ENCODE peak calls at places on chromosomes 12 and 14, in seven cellular contexts. One of them, this sample, is unnamed.

GRCh38 chr14:69259531-69260245 is at the start of gene GALNT16:
- DNase-seq in A172: peak; percentile 14
- DNase-seq in WTC11: peak; percentile 69
- DNase-seq in iPS-NIHi11: peak; percentile 82
- DNase-seq in upper lobe of right lung: peak; percentile 69
- DNase-seq in left kidney: peak; percentile 86
- DNase-seq in activated T-cell treated with anti-CD3 and anti-CD28 coated beads, Interleukin-2, amount 50 U/mL, for 24 hours: peak; percentile 36
- DNase-seq in this sample: no peak

GRCh38 chr12:104121001-104121400 is 17.0 kb downstream of the NFYB start:
- DNase-seq in A172: peak; percentile 71
- DNase-seq in WTC11: no peak
- DNase-seq in iPS-NIHi11: no peak
- DNase-seq in upper lobe of right lung: no peak
- DNase-seq in left kidney: no peak
- DNase-seq in activated T-cell treated with anti-CD3 and anti-CD28 coated beads, Interleukin-2, amount 50 U/mL, for 24 hours: no peak
- DNase-seq in this sample: no peak

GRCh38 chr12:6826734-6827436 is 1.3 kb upstream of the P3H3 start:
- DNase-seq in A172: no peak
- DNase-seq in WTC11: no peak
- DNase-seq in iPS-NIHi11: no peak
- DNase-seq in upper lobe of right lung: no peak
- DNase-seq in left kidney: no peak
- DNase-seq in activated T-cell treated with anti-CD3 and anti-CD28 coated beads, Interleukin-2, amount 50 U/mL, for 24 hours: no peak
- DNase-seq in this sample: no peak

GRCh38 chr14:104130974-104131651 is 7.3 kb upstream of the KIF26A start:
- DNase-seq in A172: peak; percentile 6
- DNase-seq in WTC11: peak; percentile 46
- DNase-seq in iPS-NIHi11: peak; percentile 77
- DNase-seq in upper lobe of right lung: peak; percentile 75
- DNase-seq in left kidney: peak; percentile 68
- DNase-seq in activated T-cell treated with anti-CD3 and anti-CD28 coated beads, Interleukin-2, amount 50 U/mL, for 24 hours: no peak
- DNase-seq in this sample: no peak

GRCh38 chr14:26531894-26532293 is 65.9 kb downstream of the NOVA1 start:
- DNase-seq in A172: peak; percentile 1
- DNase-seq in WTC11: no peak
- DNase-seq in iPS-NIHi11: no peak
- DNase-seq in upper lobe of right lung: no peak
- DNase-seq in left kidney: no peak
- DNase-seq in activated T-cell treated with anti-CD3 and anti-CD28 coated beads, Interleukin-2, amount 50 U/mL, for 24 hours: no peak
- DNase-seq in this sample: no peak

GRCh38 chr12:19689801-19690472 is 250.6 kb downstream of the AEBP2 start:
- DNase-seq in A172: no peak
- DNase-seq in WTC11: no peak
- DNase-seq in iPS-NIHi11: peak; percentile 42
- DNase-seq in upper lobe of right lung: no peak
- DNase-seq in left kidney: no peak
- DNase-seq in activated T-cell treated with anti-CD3 and anti-CD28 coated beads, Interleukin-2, amount 50 U/mL, for 24 hours: no peak
- DNase-seq in this sample: no peak

GRCh38 chr12:104090685-104091084 is 26.4 kb downstream of the HCFC2 start:
- DNase-seq in A172: no peak
- DNase-seq in WTC11: no peak
- DNase-seq in iPS-NIHi11: peak; percentile 24
- DNase-seq in upper lobe of right lung: no peak
- DNase-seq in left kidney: peak; percentile 12
- DNase-seq in activated T-cell treated with anti-CD3 and anti-CD28 coated beads, Interleukin-2, amount 50 U/mL, for 24 hours: no peak
- DNase-seq in this sample: no peak

GRCh38 chr12:59650594-59651229 is 54.9 kb downstream of the SLC16A7 start:
- DNase-seq in A172: no peak
- DNase-seq in WTC11: no peak
- DNase-seq in iPS-NIHi11: no peak
- DNase-seq in upper lobe of right lung: no peak
- DNase-seq in left kidney: no peak
- DNase-seq in activated T-cell treated with anti-CD3 and anti-CD28 coated beads, Interleukin-2, amount 50 U/mL, for 24 hours: no peak
- DNase-seq in this sample: no peak

GRCh38 chr14:71595441-71595840 is 336.8 kb upstream of the RGS6 start:
- DNase-seq in A172: no peak
- DNase-seq in WTC11: no peak
- DNase-seq in iPS-NIHi11: no peak
- DNase-seq in upper lobe of right lung: no peak
- DNase-seq in left kidney: no peak
- DNase-seq in activated T-cell treated with anti-CD3 and anti-CD28 coated beads, Interleukin-2, amount 50 U/mL, for 24 hours: no peak
- DNase-seq in this sample: no peak

GRCh38 chr12:5969156-5969973 is 24.3 kb upstream of the ANO2 start:
- DNase-seq in A172: no peak
- DNase-seq in WTC11: no peak
- DNase-seq in iPS-NIHi11: no peak
- DNase-seq in upper lobe of right lung: no peak
- DNase-seq in left kidney: no peak
- DNase-seq in activated T-cell treated with anti-CD3 and anti-CD28 coated beads, Interleukin-2, amount 50 U/mL, for 24 hours: no peak
- DNase-seq in this sample: no peak

GRCh38 chr12:10211101-10211974 is 1.3 kb upstream of the GABARAPL1 start:
- DNase-seq in A172: peak; percentile 49
- DNase-seq in WTC11: no peak
- DNase-seq in iPS-NIHi11: no peak
- DNase-seq in upper lobe of right lung: no peak
- DNase-seq in left kidney: peak; percentile 7
- DNase-seq in activated T-cell treated with anti-CD3 and anti-CD28 coated beads, Interleukin-2, amount 50 U/mL, for 24 hours: no peak
- DNase-seq in this sample: no peak

GRCh38 chr14:71726639-71727085 is 205.6 kb upstream of the RGS6 start:
- DNase-seq in A172: no peak
- DNase-seq in WTC11: no peak
- DNase-seq in iPS-NIHi11: no peak
- DNase-seq in upper lobe of right lung: no peak
- DNase-seq in left kidney: no peak
- DNase-seq in activated T-cell treated with anti-CD3 and anti-CD28 coated beads, Interleukin-2, amount 50 U/mL, for 24 hours: no peak
- DNase-seq in this sample: no peak

GRCh38 chr12:120225852-120226640 is 25.1 kb upstream of the RPLP0 start:
- DNase-seq in A172: peak; percentile 81
- DNase-seq in WTC11: no peak
- DNase-seq in iPS-NIHi11: no peak
- DNase-seq in upper lobe of right lung: peak; percentile 88
- DNase-seq in left kidney: no peak
- DNase-seq in activated T-cell treated with anti-CD3 and anti-CD28 coated beads, Interleukin-2, amount 50 U/mL, for 24 hours: peak; percentile 47
- DNase-seq in this sample: no peak

GRCh38 chr14:99531221-99532096 is 50.2 kb downstream of the CCNK start:
- DNase-seq in A172: peak; percentile 49
- DNase-seq in WTC11: no peak
- DNase-seq in iPS-NIHi11: peak; percentile 49
- DNase-seq in upper lobe of right lung: no peak
- DNase-seq in left kidney: peak; percentile 33
- DNase-seq in activated T-cell treated with anti-CD3 and anti-CD28 coated beads, Interleukin-2, amount 50 U/mL, for 24 hours: no peak
- DNase-seq in this sample: no peak

GRCh38 chr12:2238111-2238510 is 185.3 kb downstream of the CACNA1C start:
- DNase-seq in A172: no peak
- DNase-seq in WTC11: no peak
- DNase-seq in iPS-NIHi11: no peak
- DNase-seq in upper lobe of right lung: no peak
- DNase-seq in left kidney: no peak
- DNase-seq in activated T-cell treated with anti-CD3 and anti-CD28 coated beads, Interleukin-2, amount 50 U/mL, for 24 hours: no peak
- DNase-seq in this sample: no peak

GRCh38 chr12:51470116-51470515 is 45.5 kb downstream of the SLC4A8 start:
- DNase-seq in A172: no peak
- DNase-seq in WTC11: no peak
- DNase-seq in iPS-NIHi11: no peak
- DNase-seq in upper lobe of right lung: no peak
- DNase-seq in left kidney: no peak
- DNase-seq in activated T-cell treated with anti-CD3 and anti-CD28 coated beads, Interleukin-2, amount 50 U/mL, for 24 hours: no peak
- DNase-seq in this sample: no peak

GRCh38 chr14:59705866-59706265 is 129.3 kb upstream of the CCDC175 start:
- DNase-seq in A172: no peak
- DNase-seq in WTC11: no peak
- DNase-seq in iPS-NIHi11: no peak
- DNase-seq in upper lobe of right lung: no peak
- DNase-seq in left kidney: no peak
- DNase-seq in activated T-cell treated with anti-CD3 and anti-CD28 coated beads, Interleukin-2, amount 50 U/mL, for 24 hours: no peak
- DNase-seq in this sample: no peak

GRCh38 chr12:57430117-57430930 is 519 bp downstream of the R3HDM2 start:
- DNase-seq in A172: peak; percentile 14
- DNase-seq in WTC11: peak; percentile 61
- DNase-seq in iPS-NIHi11: no peak
- DNase-seq in upper lobe of right lung: no peak
- DNase-seq in left kidney: no peak
- DNase-seq in activated T-cell treated with anti-CD3 and anti-CD28 coated beads, Interleukin-2, amount 50 U/mL, for 24 hours: no peak
- DNase-seq in this sample: peak; percentile 76

GRCh38 chr14:25833341-25834121 is 764.3 kb downstream of the NOVA1 start:
- DNase-seq in A172: no peak
- DNase-seq in WTC11: peak; percentile 57
- DNase-seq in iPS-NIHi11: peak; percentile 52
- DNase-seq in upper lobe of right lung: no peak
- DNase-seq in left kidney: peak; percentile 89
- DNase-seq in activated T-cell treated with anti-CD3 and anti-CD28 coated beads, Interleukin-2, amount 50 U/mL, for 24 hours: no peak
- DNase-seq in this sample: no peak

GRCh38 chr14:103867523-103867953 is 20.2 kb upstream of the PPP1R13B start:
- DNase-seq in A172: no peak
- DNase-seq in WTC11: no peak
- DNase-seq in iPS-NIHi11: peak; percentile 71
- DNase-seq in upper lobe of right lung: peak; percentile 81
- DNase-seq in left kidney: peak; percentile 84
- DNase-seq in activated T-cell treated with anti-CD3 and anti-CD28 coated beads, Interleukin-2, amount 50 U/mL, for 24 hours: no peak
- DNase-seq in this sample: no peak

GRCh38 chr12:113002155-113002554 is 23.8 kb downstream of the OAS2 start:
- DNase-seq in A172: no peak
- DNase-seq in WTC11: no peak
- DNase-seq in iPS-NIHi11: no peak
- DNase-seq in upper lobe of right lung: no peak
- DNase-seq in left kidney: peak; percentile 25
- DNase-seq in activated T-cell treated with anti-CD3 and anti-CD28 coated beads, Interleukin-2, amount 50 U/mL, for 24 hours: no peak
- DNase-seq in this sample: no peak

GRCh38 chr12:46546634-46547273 is 174.2 kb upstream of the SLC38A2 start:
- DNase-seq in A172: no peak
- DNase-seq in WTC11: no peak
- DNase-seq in iPS-NIHi11: no peak
- DNase-seq in upper lobe of right lung: no peak
- DNase-seq in left kidney: no peak
- DNase-seq in activated T-cell treated with anti-CD3 and anti-CD28 coated beads, Interleukin-2, amount 50 U/mL, for 24 hours: peak; percentile 43
- DNase-seq in this sample: no peak

GRCh38 chr12:13945641-13946040 is 35.8 kb downstream of the GRIN2B start:
- DNase-seq in A172: no peak
- DNase-seq in WTC11: no peak
- DNase-seq in iPS-NIHi11: no peak
- DNase-seq in upper lobe of right lung: no peak
- DNase-seq in left kidney: no peak
- DNase-seq in activated T-cell treated with anti-CD3 and anti-CD28 coated beads, Interleukin-2, amount 50 U/mL, for 24 hours: no peak
- DNase-seq in this sample: no peak

GRCh38 chr14:75886661-75887348 is 95.0 kb downstream of the TGFB3 start:
- DNase-seq in A172: no peak
- DNase-seq in WTC11: no peak
- DNase-seq in iPS-NIHi11: no peak
- DNase-seq in upper lobe of right lung: no peak
- DNase-seq in left kidney: no peak
- DNase-seq in activated T-cell treated with anti-CD3 and anti-CD28 coated beads, Interleukin-2, amount 50 U/mL, for 24 hours: no peak
- DNase-seq in this sample: no peak

GRCh38 chr12:73361867-73362230 is 1089.7 kb downstream of the TRHDE start:
- DNase-seq in A172: no peak
- DNase-seq in WTC11: no peak
- DNase-seq in iPS-NIHi11: no peak
- DNase-seq in upper lobe of right lung: no peak
- DNase-seq in left kidney: no peak
- DNase-seq in activated T-cell treated with anti-CD3 and anti-CD28 coated beads, Interleukin-2, amount 50 U/mL, for 24 hours: no peak
- DNase-seq in this sample: no peak

GRCh38 chr12:5621329-5621728 is 189.4 kb downstream of the NTF3 start:
- DNase-seq in A172: no peak
- DNase-seq in WTC11: no peak
- DNase-seq in iPS-NIHi11: no peak
- DNase-seq in upper lobe of right lung: no peak
- DNase-seq in left kidney: no peak
- DNase-seq in activated T-cell treated with anti-CD3 and anti-CD28 coated beads, Interleukin-2, amount 50 U/mL, for 24 hours: no peak
- DNase-seq in this sample: no peak

GRCh38 chr12:101763246-101763931 is 24.1 kb upstream of the SYCP3 start:
- DNase-seq in A172: no peak
- DNase-seq in WTC11: no peak
- DNase-seq in iPS-NIHi11: no peak
- DNase-seq in upper lobe of right lung: no peak
- DNase-seq in left kidney: no peak
- DNase-seq in activated T-cell treated with anti-CD3 and anti-CD28 coated beads, Interleukin-2, amount 50 U/mL, for 24 hours: no peak
- DNase-seq in this sample: no peak

This sample was measured in activated B cell treated with CpG ODN at 0.5 μM for 24 hours.